ENCODE peak calls at places on chromosome 22, in five cellular contexts. C, F, P, L and K are unnamed samples. For H3K4me1, the result is how much of the 10 kb centered on the place peaks cover.

GRCh38 chr22:45642966-45643365 is 28.7 kb upstream of the ATXN10 start:
- DNase-seq in C (no peak), F (no peak), P (no peak), L (no peak), K (no peak)

GRCh38 chr22:19121631-19122142 is 525 bp downstream of the DGCR2 start:
- DNase-seq in C (peak), F (peak), P (peak), L (peak), K (peak)

GRCh38 chr22:26522592-26522991 is 10.3 kb upstream of the TFIP11 start:
- DNase-seq in C (no peak), F (no peak), P (no peak), L (no peak), K (no peak)

GRCh38 chr22:32818446-32819115 is 17.1 kb downstream of the TIMP3 start:
- DNase-seq in C (no peak), F (no peak), P (no peak), L (no peak), K (no peak)

GRCh38 chr22:30430933-30431332 is 5.4 kb downstream of the MTFP1 start:
- DNase-seq in C (no peak), F (no peak), P (no peak), L (no peak), K (no peak)

GRCh38 chr22:32407936-32408335 is 4.1 kb downstream of the RTCB start:
- DNase-seq in C (no peak), F (no peak), P (no peak), L (no peak), K (no peak)

GRCh38 chr22:21032037-21032842 is at the start of gene SLC7A4:
- DNase-seq in C (no peak), F (no peak), P (peak), L (no peak), K (no peak)

GRCh38 chr22:35868938-35869337 is 151.3 kb downstream of the APOL5 start:
- DNase-seq in C (peak), F (no peak), P (no peak), L (no peak), K (no peak)

GRCh38 chr22:32700186-32700882 is 101.2 kb upstream of the TIMP3 start:
- DNase-seq in C (peak), F (no peak), P (no peak), L (peak), K (no peak)

GRCh38 chr22:36075230-36075629 is 46.6 kb upstream of the RBFOX2 start:
- DNase-seq in C (no peak), F (no peak), P (no peak), L (no peak), K (no peak)

GRCh38 chr22:19970479-19971275 is 29.1 kb upstream of the TXNRD2 start:
- DNase-seq in C (peak), F (peak), P (peak), L (peak), K (peak)

GRCh38 chr22:35380537-35381423 is at the start of gene HMOX1:
- DNase-seq in C (peak), F (peak), P (peak), L (peak), K (no peak)

GRCh38 chr22:29325356-29325755 is 9.9 kb upstream of the RASL10A start:
- DNase-seq in C (no peak), F (no peak), P (no peak), L (no peak), K (no peak)

GRCh38 chr22:17772249-17772962 is 1.9 kb downstream of the BID start:
- DNase-seq in C (no peak), F (peak), P (peak), L (no peak), K (no peak)

GRCh38 chr22:30245181-30245984 is 1.2 kb downstream of the LIF start:
- DNase-seq in C (no peak), F (no peak), P (no peak), L (no peak), K (no peak)

GRCh38 chr22:50306753-50307749 is at the start of gene PLXNB2:
- DNase-seq in C (peak), F (peak), P (peak), L (peak), K (no peak)

GRCh38 chr22:30324008-30324730 is 2.6 kb downstream of the TBC1D10A start:
- DNase-seq in C (peak), F (no peak), P (no peak), L (no peak), K (peak)

GRCh38 chr22:20433191-20433590 is 4.4 kb downstream of the SCARF2 start:
- DNase-seq in C (no peak), F (no peak), P (peak), L (peak), K (no peak)

GRCh38 chr22:32533265-32534068 is 58.9 kb downstream of the FBXO7 start:
- DNase-seq in C (peak), F (no peak), P (no peak), L (peak), K (no peak)

GRCh38 chr22:36369922-36370781 is 17.6 kb downstream of the MYH9 start:
- DNase-seq in C (peak), F (peak), P (no peak), L (peak), K (peak)

GRCh38 chr22:25202290-25202921 is 2.7 kb downstream of the CRYBB3 start:
- DNase-seq in C (peak), F (peak), P (no peak), L (peak), K (peak)

GRCh38 chr22:10778296-10778814 is 4749.6 kb upstream of the OR11H1 start:
- DNase-seq in C (no peak), F (no peak), P (no peak), L (no peak), K (no peak)

GRCh38 chr22:29916007-29916544 is 33.1 kb downstream of the MTMR3 start:
- DNase-seq in C (no peak), F (no peak), P (no peak), L (no peak), K (no peak)

GRCh38 chr22:44497218-44497903 is 672 bp downstream of the RTL6 start:
- DNase-seq in C (peak), F (peak), P (peak), L (no peak), K (no peak)

GRCh38 chr22:45149671-45150070 is 14.1 kb upstream of the NUP50 start:
- DNase-seq in C (no peak), F (no peak), P (no peak), L (no peak), K (no peak)

GRCh38 chr22:24554316-24555159 is at the start of gene GUCD1:
- DNase-seq in C (peak), F (peak), P (peak), L (no peak), K (peak)

GRCh38 chr22:17794726-17795125 is 20.5 kb upstream of the BID start:
- DNase-seq in C (no peak), F (no peak), P (no peak), L (no peak), K (no peak)

GRCh38 chr22:35883028-35883620 is 145.5 kb downstream of the RBFOX2 start:
- DNase-seq in C (peak), F (no peak), P (no peak), L (peak), K (peak)

GRCh38 chr22:46769191-46769675 is 6.8 kb downstream of the TBC1D22A start:
- DNase-seq in C (no peak), F (peak), P (no peak), L (no peak), K (no peak)

GRCh38 chr22:29997516-29997915 is 82.7 kb upstream of the HORMAD2 start:
- DNase-seq in C (no peak), F (no peak), P (no peak), L (no peak), K (no peak)

GRCh38 chr22:41885576-41885975 is 29.3 kb downstream of the SHISA8 start:
- DNase-seq in C (no peak), F (no peak), P (no peak), L (no peak), K (no peak)

GRCh38 chr22:45581549-45582080 is 78.9 kb downstream of the FBLN1 start:
- DNase-seq in C (no peak), F (no peak), P (no peak), L (no peak), K (no peak)

GRCh38 chr22:31764785-31765184 is 11.0 kb downstream of the DEPDC5 start:
- DNase-seq in C (no peak), F (no peak), P (no peak), L (no peak), K (no peak)

GRCh38 chr22:46376908-46377565 is 41.5 kb downstream of the TRMU start:
- DNase-seq in C (no peak), F (no peak), P (no peak), L (no peak), K (no peak)

DNA sequence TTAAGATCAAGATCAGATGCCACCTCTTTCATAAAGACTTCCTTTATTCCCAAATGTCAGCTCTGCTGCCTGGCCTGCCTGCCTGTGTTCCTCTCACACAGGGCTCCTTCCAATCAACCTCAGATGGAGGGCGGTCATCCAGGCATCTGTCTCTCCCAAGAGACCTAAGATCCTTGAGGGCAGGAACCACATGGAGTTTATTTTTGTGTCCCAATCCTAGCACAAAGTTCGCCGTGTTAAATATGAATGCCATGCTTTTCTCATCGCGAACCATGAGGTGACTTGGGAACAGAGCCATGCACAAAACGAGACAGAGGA is 72.7 kb upstream of the ARFGAP3 start:
- DNase-seq in C (no peak), F (no peak), P (no peak), L (no peak), K (no peak)
- H3K4me1 ChIP-seq in C (under half), F (half or more), P (half or more), L (under half), K (under half)

DNA sequence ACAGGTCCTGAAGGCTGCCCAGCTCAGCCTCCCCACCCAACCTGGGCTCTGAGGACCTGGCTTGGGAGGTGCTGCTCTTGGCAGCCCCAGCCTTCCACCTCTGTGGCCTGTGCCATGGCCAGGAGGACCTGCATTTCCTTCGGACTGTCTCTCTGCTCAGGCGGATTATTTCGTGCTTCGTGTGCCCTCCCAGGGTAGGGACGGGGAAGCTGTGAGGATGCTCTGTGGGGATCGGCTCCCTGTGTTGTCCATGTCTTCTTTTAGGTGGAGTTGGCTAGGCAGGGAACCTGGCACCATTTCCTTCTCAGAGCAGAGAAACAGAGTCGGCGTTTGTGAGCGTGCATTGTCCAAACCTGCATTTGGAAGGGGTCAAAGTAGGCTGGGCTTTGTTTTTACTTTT is 34.1 kb downstream of the BCR start:
- DNase-seq in C (no peak), F (no peak), P (peak), L (no peak), K (no peak)
- H3K4me1 ChIP-seq in C (under half), F (under half), P (half or more), L (under half), K (under half)

DNA sequence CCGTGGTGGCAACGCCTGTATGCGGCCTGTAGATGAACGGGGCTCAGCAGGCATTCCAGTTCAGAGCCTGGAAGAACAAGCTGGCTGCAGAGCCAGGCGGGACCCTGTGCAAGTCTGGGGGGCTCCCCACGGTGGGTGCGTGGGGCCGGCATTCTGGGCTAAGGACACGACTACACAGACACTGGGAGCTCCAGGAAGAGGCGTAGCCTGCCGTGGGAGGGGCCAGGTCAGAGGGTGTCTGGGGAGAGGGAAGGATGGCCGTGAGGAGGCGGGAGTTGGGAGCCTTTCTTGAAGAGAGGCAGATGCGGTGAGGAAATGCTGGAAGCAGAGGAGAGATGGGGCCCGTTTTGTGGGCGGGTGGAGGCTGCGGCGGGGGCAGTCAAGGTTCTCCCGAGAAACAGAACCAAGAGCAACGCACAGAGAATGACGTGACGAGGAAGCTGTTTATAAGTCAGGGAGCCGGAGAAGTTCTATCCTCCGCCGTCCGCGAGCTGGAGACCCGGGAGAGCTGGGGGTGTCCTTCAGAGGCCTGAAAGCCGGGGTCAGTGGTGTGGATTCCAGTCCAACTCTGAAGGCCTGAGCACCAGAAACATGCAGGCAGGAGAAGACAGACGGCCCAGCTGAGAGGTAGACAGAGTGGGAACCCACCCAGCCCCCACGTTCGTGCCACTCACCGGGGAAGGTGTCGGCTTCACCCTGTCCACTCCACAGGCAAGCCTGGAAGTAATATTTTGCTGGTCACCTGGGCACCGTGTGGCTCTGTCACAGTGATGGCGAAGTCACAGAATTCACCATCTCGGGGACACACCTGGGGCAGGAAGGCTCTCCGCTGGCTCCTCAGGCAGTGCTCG is 529.6 kb downstream of the BRD1 start:
- DNase-seq in C (no peak), F (no peak), P (peak), L (no peak), K (no peak)
- H3K4me1 ChIP-seq in C (under half), F (under half), P (under half), L (under half), K (under half)

DNA sequence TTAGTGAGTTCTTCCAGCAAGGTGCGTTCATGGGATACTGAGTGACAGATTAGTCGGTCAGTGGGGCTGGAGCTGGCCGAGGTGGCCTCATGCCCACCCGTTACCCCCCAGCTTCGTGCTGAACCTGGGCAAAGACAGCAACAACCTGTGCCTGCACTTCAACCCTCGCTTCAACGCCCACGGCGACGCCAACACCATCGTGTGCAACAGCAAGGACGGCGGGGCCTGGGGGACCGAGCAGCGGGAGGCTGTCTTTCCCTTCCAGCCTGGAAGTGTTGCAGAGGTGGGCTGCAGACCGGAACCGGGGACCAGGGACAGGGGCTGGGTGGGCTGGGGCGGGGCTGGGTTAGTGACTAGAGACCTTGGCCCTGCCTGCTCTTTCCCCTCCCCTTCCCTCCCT is 2.9 kb downstream of the LGALS1 start:
- DNase-seq in C (no peak), F (no peak), P (no peak), L (no peak), K (no peak)
- H3K4me1 ChIP-seq in C (under half), F (under half), P (under half), L (under half), K (under half)

DNA sequence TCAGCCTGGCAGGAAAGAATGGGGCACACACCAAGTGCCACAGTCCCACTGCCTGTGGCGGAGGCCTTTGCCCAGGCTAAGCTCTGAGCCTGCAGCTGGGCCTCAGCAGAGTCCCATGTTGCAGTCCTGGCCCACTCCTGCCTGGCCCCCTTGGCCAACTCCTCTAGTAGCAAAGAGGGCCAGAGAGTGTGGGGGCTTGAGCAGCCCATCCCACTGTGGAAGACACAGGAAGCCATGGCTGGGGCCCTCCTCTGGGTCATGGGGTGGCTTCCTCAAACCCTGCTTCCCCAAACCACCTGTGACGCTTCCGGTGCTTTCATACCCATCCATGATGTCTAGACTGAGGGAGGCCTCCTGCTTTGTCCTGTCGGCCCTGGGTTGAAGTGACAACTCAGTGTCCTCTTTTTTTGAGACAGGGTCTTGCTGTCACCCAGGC is 5.8 kb downstream of the RPS19BP1 start:
- DNase-seq in C (no peak), F (no peak), P (no peak), L (no peak), K (no peak)
- H3K4me1 ChIP-seq in C (under half), F (half or more), P (half or more), L (under half), K (half or more)

GRCh38 chr22:40241200-40241763 is 63.6 kb downstream of the TNRC6B start:
- DNase-seq in C (no peak), F (no peak), P (no peak), L (no peak), K (peak)
- H3K4me1 ChIP-seq in C (under half), F (under half), P (half or more), L (under half), K (half or more)